ENCODE peak calls at places on chromosomes 4 and X, in eight cellular contexts. One of them, this sample, is unnamed.

GRCh38 chr4:55947254-55947882 is 1.4 kb upstream of the CEP135 start:
- DNase-seq in activated CD4-positive, alpha-beta T cell treated with anti-CD3 and anti-CD28 coated beads for 48 hours: peak
- DNase-seq in osteocyte: no peak
- DNase-seq in lower leg skin: no peak
- DNase-seq in H7: no peak
- DNase-seq in astrocyte: no peak
- DNase-seq in stimulated activated naive CD4-positive, alpha-beta T cell: no peak
- DNase-seq in hypothalamus: no peak
- DNase-seq in this sample: no peak

GRCh38 chrX:11188664-11189063 is 77.5 kb downstream of the HCCS start:
- DNase-seq in activated CD4-positive, alpha-beta T cell treated with anti-CD3 and anti-CD28 coated beads for 48 hours: peak
- DNase-seq in osteocyte: no peak
- DNase-seq in lower leg skin: no peak
- DNase-seq in H7: no peak
- DNase-seq in astrocyte: peak
- DNase-seq in stimulated activated naive CD4-positive, alpha-beta T cell: no peak
- DNase-seq in hypothalamus: no peak
- DNase-seq in this sample: no peak

GRCh38 chrX:41472231-41472815 is 25.2 kb downstream of the NYX start:
- DNase-seq in activated CD4-positive, alpha-beta T cell treated with anti-CD3 and anti-CD28 coated beads for 48 hours: no peak
- DNase-seq in osteocyte: no peak
- DNase-seq in lower leg skin: no peak
- DNase-seq in H7: peak
- DNase-seq in astrocyte: peak
- DNase-seq in stimulated activated naive CD4-positive, alpha-beta T cell: no peak
- DNase-seq in hypothalamus: no peak
- DNase-seq in this sample: no peak

GRCh38 chr4:150582101-150582565 is at the start of gene MAB21L2:
- DNase-seq in activated CD4-positive, alpha-beta T cell treated with anti-CD3 and anti-CD28 coated beads for 48 hours: no peak
- DNase-seq in osteocyte: no peak
- DNase-seq in lower leg skin: no peak
- DNase-seq in H7: peak
- DNase-seq in astrocyte: peak
- DNase-seq in stimulated activated naive CD4-positive, alpha-beta T cell: no peak
- DNase-seq in hypothalamus: no peak
- DNase-seq in this sample: no peak

GRCh38 chr4:23333556-23333945 is 556.3 kb downstream of the PPARGC1A start:
- DNase-seq in activated CD4-positive, alpha-beta T cell treated with anti-CD3 and anti-CD28 coated beads for 48 hours: no peak
- DNase-seq in osteocyte: no peak
- DNase-seq in lower leg skin: no peak
- DNase-seq in H7: no peak
- DNase-seq in astrocyte: peak
- DNase-seq in stimulated activated naive CD4-positive, alpha-beta T cell: peak
- DNase-seq in hypothalamus: no peak
- DNase-seq in this sample: no peak

GRCh38 chr4:60133414-60133813 is 1066.7 kb upstream of the ADGRL3 start:
- DNase-seq in activated CD4-positive, alpha-beta T cell treated with anti-CD3 and anti-CD28 coated beads for 48 hours: no peak
- DNase-seq in osteocyte: no peak
- DNase-seq in lower leg skin: no peak
- DNase-seq in H7: no peak
- DNase-seq in astrocyte: peak
- DNase-seq in stimulated activated naive CD4-positive, alpha-beta T cell: no peak
- DNase-seq in hypothalamus: no peak
- DNase-seq in this sample: no peak

GRCh38 chrX:2552621-2553297 is 52.0 kb upstream of the DHRSX start:
- DNase-seq in activated CD4-positive, alpha-beta T cell treated with anti-CD3 and anti-CD28 coated beads for 48 hours: no peak
- DNase-seq in osteocyte: no peak
- DNase-seq in lower leg skin: no peak
- DNase-seq in H7: no peak
- DNase-seq in astrocyte: no peak
- DNase-seq in stimulated activated naive CD4-positive, alpha-beta T cell: no peak
- DNase-seq in hypothalamus: no peak
- DNase-seq in this sample: no peak

GRCh38 chr4:6343950-6344408 is 74.3 kb downstream of the WFS1 start:
- DNase-seq in activated CD4-positive, alpha-beta T cell treated with anti-CD3 and anti-CD28 coated beads for 48 hours: no peak
- DNase-seq in osteocyte: no peak
- DNase-seq in lower leg skin: no peak
- DNase-seq in H7: peak
- DNase-seq in astrocyte: peak
- DNase-seq in stimulated activated naive CD4-positive, alpha-beta T cell: no peak
- DNase-seq in hypothalamus: no peak
- DNase-seq in this sample: no peak

GRCh38 chr4:151983854-151984253 is 223.0 kb upstream of the GATB start:
- DNase-seq in activated CD4-positive, alpha-beta T cell treated with anti-CD3 and anti-CD28 coated beads for 48 hours: no peak
- DNase-seq in osteocyte: no peak
- DNase-seq in lower leg skin: no peak
- DNase-seq in H7: no peak
- DNase-seq in astrocyte: no peak
- DNase-seq in stimulated activated naive CD4-positive, alpha-beta T cell: no peak
- DNase-seq in hypothalamus: no peak
- DNase-seq in this sample: no peak

GRCh38 chrX:101958139-101958538 is 26.3 kb upstream of the ZMAT1 start:
- DNase-seq in activated CD4-positive, alpha-beta T cell treated with anti-CD3 and anti-CD28 coated beads for 48 hours: no peak
- DNase-seq in osteocyte: no peak
- DNase-seq in lower leg skin: no peak
- DNase-seq in H7: no peak
- DNase-seq in astrocyte: no peak
- DNase-seq in stimulated activated naive CD4-positive, alpha-beta T cell: no peak
- DNase-seq in hypothalamus: no peak
- DNase-seq in this sample: no peak

GRCh38 chrX:47093860-47094259 is 15.6 kb downstream of the RGN start:
- DNase-seq in activated CD4-positive, alpha-beta T cell treated with anti-CD3 and anti-CD28 coated beads for 48 hours: no peak
- DNase-seq in osteocyte: peak
- DNase-seq in lower leg skin: peak
- DNase-seq in H7: no peak
- DNase-seq in astrocyte: no peak
- DNase-seq in stimulated activated naive CD4-positive, alpha-beta T cell: no peak
- DNase-seq in hypothalamus: no peak
- DNase-seq in this sample: no peak

GRCh38 chr4:118224239-118224829 is 128.5 kb downstream of the PRSS12 start:
- DNase-seq in activated CD4-positive, alpha-beta T cell treated with anti-CD3 and anti-CD28 coated beads for 48 hours: no peak
- DNase-seq in osteocyte: no peak
- DNase-seq in lower leg skin: no peak
- DNase-seq in H7: peak
- DNase-seq in astrocyte: peak
- DNase-seq in stimulated activated naive CD4-positive, alpha-beta T cell: no peak
- DNase-seq in hypothalamus: no peak
- DNase-seq in this sample: no peak

GRCh38 chr4:16733509-16733908 is 164.9 kb downstream of the LDB2 start:
- DNase-seq in activated CD4-positive, alpha-beta T cell treated with anti-CD3 and anti-CD28 coated beads for 48 hours: no peak
- DNase-seq in osteocyte: no peak
- DNase-seq in lower leg skin: no peak
- DNase-seq in H7: no peak
- DNase-seq in astrocyte: no peak
- DNase-seq in stimulated activated naive CD4-positive, alpha-beta T cell: no peak
- DNase-seq in hypothalamus: no peak
- DNase-seq in this sample: no peak

GRCh38 chr4:75916091-75916661 is 13.9 kb upstream of the PPEF2 start:
- DNase-seq in activated CD4-positive, alpha-beta T cell treated with anti-CD3 and anti-CD28 coated beads for 48 hours: peak
- DNase-seq in osteocyte: no peak
- DNase-seq in lower leg skin: no peak
- DNase-seq in H7: peak
- DNase-seq in astrocyte: peak
- DNase-seq in stimulated activated naive CD4-positive, alpha-beta T cell: no peak
- DNase-seq in hypothalamus: no peak
- DNase-seq in this sample: no peak

GRCh38 chr4:8468746-8469535 is 28.4 kb downstream of the TRMT44 start:
- DNase-seq in activated CD4-positive, alpha-beta T cell treated with anti-CD3 and anti-CD28 coated beads for 48 hours: peak
- DNase-seq in osteocyte: no peak
- DNase-seq in lower leg skin: no peak
- DNase-seq in H7: peak
- DNase-seq in astrocyte: peak
- DNase-seq in stimulated activated naive CD4-positive, alpha-beta T cell: no peak
- DNase-seq in hypothalamus: peak
- DNase-seq in this sample: peak

GRCh38 chr4:18343581-18343980 is 322.0 kb upstream of the LCORL start:
- DNase-seq in activated CD4-positive, alpha-beta T cell treated with anti-CD3 and anti-CD28 coated beads for 48 hours: no peak
- DNase-seq in osteocyte: no peak
- DNase-seq in lower leg skin: peak
- DNase-seq in H7: no peak
- DNase-seq in astrocyte: no peak
- DNase-seq in stimulated activated naive CD4-positive, alpha-beta T cell: no peak
- DNase-seq in hypothalamus: no peak
- DNase-seq in this sample: no peak

GRCh38 chrX:47234583-47234982 is 1.8 kb downstream of the USP11 start:
- DNase-seq in activated CD4-positive, alpha-beta T cell treated with anti-CD3 and anti-CD28 coated beads for 48 hours: no peak
- DNase-seq in osteocyte: no peak
- DNase-seq in lower leg skin: no peak
- DNase-seq in H7: no peak
- DNase-seq in astrocyte: no peak
- DNase-seq in stimulated activated naive CD4-positive, alpha-beta T cell: no peak
- DNase-seq in hypothalamus: no peak
- DNase-seq in this sample: no peak

GRCh38 chrX:150051096-150051495 is 112.8 kb upstream of the EOLA2 start:
- DNase-seq in activated CD4-positive, alpha-beta T cell treated with anti-CD3 and anti-CD28 coated beads for 48 hours: no peak
- DNase-seq in osteocyte: no peak
- DNase-seq in lower leg skin: no peak
- DNase-seq in H7: no peak
- DNase-seq in astrocyte: no peak
- DNase-seq in stimulated activated naive CD4-positive, alpha-beta T cell: no peak
- DNase-seq in hypothalamus: no peak
- DNase-seq in this sample: no peak